ENCODE peak calls at places on chromosomes 2 and 18, in eight cellular contexts. Z is fibroblast of villous mesenchyme, F is dorsolateral prefrontal cortex, N is AG10803, M is MCF 10A, V is colonic mucosa, Y is Peyer's patch, T is A549. U is an unnamed sample.

GRCh38 chr2:134446431-134447091 is 192.7 kb downstream of the MGAT5 start:
- DNase-seq in V (no peak), Y (no peak), T (no peak), Z (peak; percentile 85), F (no peak), M (peak; percentile 23), N (peak; percentile 40), U (no peak)

GRCh38 chr2:27737676-27738348 is 33.7 kb upstream of the MRPL33 start:
- DNase-seq in Y (no peak), Z (peak; percentile 79), T (no peak), N (peak; percentile 76), V (no peak), M (peak; percentile 59), F (no peak), U (no peak)

GRCh38 chr2:96102596-96103387 is 13.6 kb downstream of the ADRA2B start:
- DNase-seq in Z (no peak), Y (no peak), F (no peak), N (no peak), M (no peak), V (peak; percentile 11), T (no peak), U (no peak)

GRCh38 chr18:3869848-3870247 is 419.9 kb downstream of the TGIF1 start:
- DNase-seq in T (peak; percentile 19), F (no peak), V (no peak), M (peak; percentile 68), N (peak; percentile 63), Y (no peak), Z (peak; percentile 68), U (no peak)

GRCh38 chr2:25618676-25619075 is 54.7 kb downstream of the DTNB start:
- DNase-seq in Z (peak; percentile 17), V (no peak), N (peak; percentile 34), M (peak; percentile 87), F (no peak), T (peak; percentile 21), Y (no peak), U (no peak)

GRCh38 chr2:44766220-44766619 is 175.3 kb upstream of the SIX3 start:
- DNase-seq in F (no peak), Y (no peak), N (no peak), V (no peak), Z (no peak), T (no peak), M (no peak), U (no peak)

GRCh38 chr2:120579916-120580685 is 155.6 kb upstream of the GLI2 start:
- DNase-seq in N (no peak), M (no peak), V (no peak), Z (no peak), T (no peak), Y (no peak), F (no peak), U (no peak)

GRCh38 chr18:59690216-59691045 is 6.8 kb downstream of the CCBE1 start:
- DNase-seq in V (no peak), Y (no peak), N (peak; percentile 45), M (no peak), F (no peak), T (no peak), Z (peak; percentile 55), U (no peak)

GRCh38 chr18:55768255-55768654 is 180.3 kb upstream of the TCF4 start:
- DNase-seq in V (no peak), N (peak; percentile 24), Y (no peak), Z (no peak), T (no peak), M (peak; percentile 34), F (no peak), U (no peak)

GRCh38 chr2:56209701-56210100 is 25.9 kb downstream of the CCDC85A start:
- DNase-seq in V (no peak), M (no peak), T (no peak), Y (no peak), Z (no peak), N (peak; percentile 48), F (no peak), U (no peak)

GRCh38 chr2:63790491-63790890 is 51.2 kb upstream of the UGP2 start:
- DNase-seq in F (no peak), Z (peak; percentile 57), V (no peak), T (no peak), N (no peak), M (peak; percentile 18), Y (no peak), U (no peak)

GRCh38 chr2:190267302-190267701 is 52.3 kb downstream of the HIBCH start:
- DNase-seq in V (no peak), M (peak; percentile 71), N (peak; percentile 45), F (no peak), Z (peak; percentile 79), T (peak; percentile 5), Y (no peak), U (no peak)

GRCh38 chr2:241315183-241315878 is at the start of gene HDLBP:
- DNase-seq in M (peak; percentile 98), Y (peak; percentile 99), Z (peak; percentile 99), T (peak; percentile 94), V (peak; percentile 100), N (peak; percentile 98), F (peak; percentile 97), U (peak; percentile 99)
- TF ChIP-seq CTCF in M (peak; percentile 25), Y (no peak), Z (peak; percentile 2), T (peak; percentile 59), V (no peak), N (peak; percentile 27), F (peak; percentile 57), U (peak; percentile 77)

GRCh38 chr2:231207734-231208133 is 9.3 kb downstream of the ARMC9 start:
- DNase-seq in V (no peak), N (no peak), F (no peak), T (no peak), Y (no peak), Z (no peak), M (no peak), U (no peak)
- TF ChIP-seq CTCF in V (no peak), N (no peak), F (no peak), T (no peak), Y (no peak), Z (no peak), M (no peak), U (no peak)

GRCh38 chr2:222577341-222577740 is 78.6 kb downstream of the FARSB start:
- DNase-seq in N (no peak), F (no peak), Z (no peak), M (no peak), Y (no peak), T (no peak), V (no peak), U (no peak)

GRCh38 chr2:222582931-222583330 is 73.0 kb downstream of the FARSB start:
- DNase-seq in Z (no peak), N (no peak), M (no peak), T (no peak), Y (no peak), V (no peak), F (no peak), U (no peak)
- TF ChIP-seq CTCF in Z (peak; percentile 32), N (peak; percentile 30), M (no peak), T (no peak), Y (peak; percentile 13), V (no peak), F (no peak), U (peak; percentile 13)

GRCh38 chr2:101628050-101628392 is 69.5 kb upstream of the MAP4K4 start:
- DNase-seq in T (no peak), Z (no peak), M (no peak), N (no peak), V (no peak), Y (no peak), F (no peak), U (no peak)
- TF ChIP-seq CTCF in T (no peak), Z (no peak), M (no peak), N (no peak), V (no peak), Y (no peak), F (no peak), U (no peak)

DNA sequence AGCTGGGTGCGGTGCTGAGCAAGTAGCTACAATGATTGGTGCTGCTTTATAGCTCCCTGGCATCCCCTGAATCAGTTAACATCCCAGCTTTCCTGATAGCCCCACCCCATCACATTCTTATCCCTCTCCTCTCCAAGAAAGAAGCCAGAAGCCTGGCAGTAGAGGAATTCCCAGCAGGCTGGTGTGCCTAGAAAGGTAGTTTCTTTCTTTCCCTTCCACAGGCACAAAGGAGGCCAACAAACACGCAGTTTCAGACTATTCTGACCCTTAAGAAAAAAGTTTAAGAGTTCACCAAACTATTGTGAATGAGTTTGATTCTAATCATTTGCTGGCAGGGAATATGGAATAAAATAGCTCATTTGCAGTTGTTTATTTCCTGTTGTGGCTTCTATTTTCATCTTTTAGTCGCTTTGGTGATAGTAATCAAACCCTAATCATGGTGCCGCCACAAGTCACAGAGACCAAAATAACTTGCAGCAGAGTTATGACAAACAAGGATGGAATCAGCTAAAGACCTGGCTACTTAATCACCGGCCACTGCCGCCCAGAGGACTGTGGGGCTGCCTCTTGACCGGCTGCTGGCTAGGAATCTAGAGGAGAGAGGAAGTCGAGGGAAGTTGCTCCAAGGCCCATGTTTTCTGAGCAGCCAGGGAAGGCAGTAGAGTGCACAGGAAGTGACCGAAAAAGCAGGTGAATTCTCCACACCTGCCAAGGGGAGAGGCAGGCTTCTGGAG is 4.9 kb upstream of the SMAD7 start:
- DNase-seq in Z (peak; percentile 75), Y (no peak), N (peak; percentile 92), F (no peak), M (no peak), T (no peak), V (no peak), U (no peak)
- TF ChIP-seq CTCF in Z (peak; percentile 6), Y (no peak), N (peak; percentile 12), F (no peak), M (no peak), T (no peak), V (no peak), U (no peak)

GRCh38 chr2:236051351-236051750 is 116.8 kb downstream of the GBX2 start:
- DNase-seq in F (no peak), Y (no peak), M (no peak), V (no peak), Z (no peak), N (no peak), T (no peak), U (no peak)

GRCh38 chr2:236052926-236053846 is 115.0 kb downstream of the GBX2 start:
- DNase-seq in V (no peak), T (no peak), N (no peak), Z (no peak), Y (no peak), M (no peak), F (no peak), U (no peak)

GRCh38 chr2:236051803-236052202 is 116.4 kb downstream of the GBX2 start:
- DNase-seq in V (no peak), Y (no peak), Z (no peak), F (no peak), N (no peak), M (no peak), T (no peak), U (no peak)

GRCh38 chr2:236054125-236054524 is 114.1 kb downstream of the GBX2 start:
- DNase-seq in Z (no peak), Y (no peak), V (no peak), F (no peak), M (no peak), T (no peak), N (peak; percentile 9), U (no peak)

DNA sequence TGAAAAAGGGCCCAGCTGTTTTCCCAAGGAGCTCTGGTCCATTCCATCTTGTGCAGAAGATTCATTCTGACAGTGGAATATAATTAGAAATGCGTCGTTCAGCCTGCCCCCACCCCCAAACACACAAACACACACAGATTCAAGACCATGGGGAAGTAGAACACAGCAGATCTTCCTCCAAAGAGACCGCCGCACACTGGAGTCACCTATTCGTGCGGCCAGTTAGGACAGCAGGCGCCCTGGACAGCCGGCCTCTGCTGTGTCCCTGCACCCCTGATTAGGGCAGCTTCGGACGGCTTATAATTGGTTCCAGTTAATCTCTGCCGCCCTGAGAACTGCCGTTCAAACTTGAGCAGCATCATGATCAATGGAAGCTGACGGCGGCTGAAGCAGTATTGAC is 116.0 kb downstream of the GBX2 start:
- DNase-seq in Z (no peak), V (no peak), Y (no peak), M (no peak), F (no peak), N (no peak), T (no peak), U (no peak)
- TF ChIP-seq CTCF in Z (no peak), V (no peak), Y (no peak), M (no peak), F (no peak), N (no peak), T (no peak), U (no peak)